ENCODE peak calls at places on chromosomes 2 and 18, in eight cellular contexts. I is ureter, B is T-helper 9 cell, V is hippocampal formation, T is B cell, P is skeletal muscle cell, W is anterior cingulate cortex, F is omental fat pad. N is an unnamed sample.

GRCh38 chr2:172179045-172179742 is 76.5 kb upstream of the DLX2 start:
- DNase-seq in I (no peak), B (no peak), V (no peak), T (no peak), P (no peak), W (no peak), F (no peak), N (peak; percentile 61)

GRCh38 chr2:18066894-18067293 is 188.4 kb downstream of the KCNS3 start:
- DNase-seq in I (no peak), B (no peak), V (no peak), T (no peak), P (no peak), W (no peak), F (no peak), N (no peak)

GRCh38 chr18:72460210-72460680 is 83.9 kb downstream of the CBLN2 start:
- DNase-seq in I (no peak), B (no peak), V (no peak), T (no peak), P (peak; percentile 2), W (no peak), F (no peak), N (no peak)

GRCh38 chr2:98376301-98376945 is 30.2 kb downstream of the CNGA3 start:
- DNase-seq in I (no peak), B (no peak), V (no peak), T (no peak), P (no peak), W (no peak), F (no peak), N (no peak)

GRCh38 chr2:98912221-98912851 is 23.7 kb downstream of the CRACDL start:
- DNase-seq in I (peak; percentile 45), B (no peak), V (peak; percentile 35), T (no peak), P (peak; percentile 96), W (peak; percentile 49), F (no peak), N (no peak)

GRCh38 chr18:31420524-31420923 is 27.0 kb upstream of the DSG3 start:
- DNase-seq in I (no peak), B (no peak), V (no peak), T (no peak), P (no peak), W (no peak), F (no peak), N (no peak)

GRCh38 chr2:189504238-189504637 is 63.0 kb downstream of the WDR75 start:
- DNase-seq in I (no peak), B (no peak), V (no peak), T (no peak), P (no peak), W (no peak), F (no peak), N (no peak)

GRCh38 chr2:164061129-164061746 is 325.4 kb upstream of the FIGN start:
- DNase-seq in I (no peak), B (no peak), V (no peak), T (no peak), P (no peak), W (no peak), F (no peak), N (no peak)

GRCh38 chr2:157246212-157247067 is 11.1 kb upstream of the GALNT5 start:
- DNase-seq in I (no peak), B (no peak), V (no peak), T (no peak), P (peak; percentile 51), W (no peak), F (no peak), N (no peak)

GRCh38 chr18:65934874-65935273 is 184.1 kb downstream of the CDH7 start:
- DNase-seq in I (no peak), B (no peak), V (no peak), T (no peak), P (no peak), W (no peak), F (no peak), N (no peak)

GRCh38 chr2:71786291-71787107 is 333.1 kb downstream of the DYSF start:
- DNase-seq in I (peak; percentile 40), B (no peak), V (no peak), T (no peak), P (no peak), W (no peak), F (no peak), N (no peak)

GRCh38 chr2:157830696-157831570 is 45.2 kb downstream of the ACVR1 start:
- DNase-seq in I (peak; percentile 49), B (no peak), V (no peak), T (no peak), P (peak; percentile 87), W (no peak), F (peak; percentile 36), N (no peak)

GRCh38 chr2:111145103-111145760 is 24.5 kb downstream of the BCL2L11 start:
- DNase-seq in I (no peak), B (no peak), V (no peak), T (no peak), P (no peak), W (no peak), F (no peak), N (no peak)

GRCh38 chr2:196537311-196537710 is 102.2 kb upstream of the CCDC150 start:
- DNase-seq in I (no peak), B (no peak), V (no peak), T (no peak), P (no peak), W (no peak), F (no peak), N (no peak)

GRCh38 chr2:119481501-119482455 is 42.5 kb downstream of the SCTR start:
- DNase-seq in I (no peak), B (no peak), V (no peak), T (no peak), P (no peak), W (no peak), F (no peak), N (no peak)

GRCh38 chr2:240204431-240205276 is 64.2 kb upstream of the OTOS start:
- DNase-seq in I (no peak), B (no peak), V (no peak), T (no peak), P (no peak), W (no peak), F (no peak), N (no peak)

GRCh38 chr2:220743203-220743602 is 828.9 kb downstream of the EPHA4 start:
- DNase-seq in I (no peak), B (no peak), V (no peak), T (no peak), P (no peak), W (no peak), F (no peak), N (no peak)

GRCh38 chr2:116510117-116510671 is 1304.3 kb upstream of the DDX18 start:
- DNase-seq in I (no peak), B (no peak), V (no peak), T (no peak), P (no peak), W (no peak), F (no peak), N (no peak)

GRCh38 chr2:239360008-239360407 is 40.8 kb downstream of the HDAC4 start:
- DNase-seq in I (no peak), B (no peak), V (no peak), T (no peak), P (no peak), W (no peak), F (peak; percentile 11), N (no peak)

GRCh38 chr2:98739020-98739419 is 8.1 kb upstream of the MGAT4A start:
- DNase-seq in I (no peak), B (no peak), V (no peak), T (no peak), P (no peak), W (no peak), F (no peak), N (no peak)

GRCh38 chr2:200349868-200350267 is 43.4 kb downstream of the SPATS2L start:
- DNase-seq in I (no peak), B (no peak), V (no peak), T (no peak), P (no peak), W (no peak), F (no peak), N (no peak)

GRCh38 chr18:62396381-62396780 is 71.3 kb downstream of the TNFRSF11A start:
- DNase-seq in I (no peak), B (no peak), V (no peak), T (no peak), P (no peak), W (no peak), F (no peak), N (no peak)

GRCh38 chr2:203451011-203451410 is 84.1 kb downstream of the RAPH1 start:
- DNase-seq in I (no peak), B (no peak), V (no peak), T (no peak), P (no peak), W (no peak), F (no peak), N (no peak)

GRCh38 chr18:24802439-24802838 is 342.0 kb downstream of the HRH4 start:
- DNase-seq in I (no peak), B (no peak), V (no peak), T (no peak), P (no peak), W (no peak), F (no peak), N (peak; percentile 61)

GRCh38 chr2:9708683-9709538 is 78.1 kb upstream of the YWHAQ start:
- DNase-seq in I (no peak), B (no peak), V (no peak), T (no peak), P (no peak), W (no peak), F (no peak), N (no peak)

GRCh38 chr2:14256890-14257289 is 375.6 kb upstream of the LRATD1 start:
- DNase-seq in I (no peak), B (no peak), V (no peak), T (no peak), P (peak; percentile 29), W (no peak), F (no peak), N (no peak)

GRCh38 chr2:169495310-169495928 is 14.1 kb upstream of the KLHL41 start:
- DNase-seq in I (no peak), B (no peak), V (no peak), T (no peak), P (no peak), W (no peak), F (no peak), N (no peak)

GRCh38 chr2:207502799-207503198 is 27.0 kb upstream of the CREB1 start:
- DNase-seq in I (no peak), B (no peak), V (no peak), T (peak; percentile 48), P (no peak), W (no peak), F (no peak), N (no peak)

GRCh38 chr2:8539743-8540551 is 141.9 kb upstream of the ID2 start:
- DNase-seq in I (peak; percentile 86), B (no peak), V (no peak), T (no peak), P (no peak), W (no peak), F (no peak), N (peak; percentile 69)

GRCh38 chr2:189267925-189268579 is 88.5 kb upstream of the COL5A2 start:
- DNase-seq in I (no peak), B (no peak), V (no peak), T (no peak), P (no peak), W (no peak), F (no peak), N (no peak)

N was measured in transverse colon.